ENCODE peak calls at places on chromosomes 6 and 20, in nine cellular contexts. V is stomach, H is progenitor cell of endocrine pancreas, D is GM13977, S is GM23338, G is HepG2, M is bronchial epithelial cell, Y is GM20000, Z is tibial nerve. L is an unnamed sample.

GRCh38 chr6:157258878-157259277 is 64.4 kb downstream of the TMEM242 start:
- DNase-seq in V (no peak), H (no peak), D (no peak), S (no peak), G (no peak), M (no peak), Y (no peak), Z (no peak), L (no peak)

GRCh38 chr6:126199482-126199881 is 140.4 kb upstream of the CENPW start:
- DNase-seq in V (no peak), H (no peak), D (no peak), S (no peak), G (no peak), M (no peak), Y (no peak), Z (no peak), L (no peak)

GRCh38 chr6:22442826-22443225 is 126.5 kb upstream of the HDGFL1 start:
- DNase-seq in V (no peak), H (no peak), D (no peak), S (no peak), G (no peak), M (peak; percentile 93), Y (no peak), Z (no peak), L (no peak)

GRCh38 chr6:72855471-72855870 is 233.6 kb downstream of the KCNQ5 start:
- DNase-seq in V (no peak), H (no peak), D (no peak), S (no peak), G (no peak), M (no peak), Y (no peak), Z (no peak), L (no peak)

GRCh38 chr6:34455831-34456230 is 10.0 kb upstream of the PACSIN1 start:
- DNase-seq in V (no peak), H (no peak), D (no peak), S (no peak), G (no peak), M (no peak), Y (no peak), Z (no peak), L (no peak)

GRCh38 chr6:138609801-138610430 is 110.6 kb upstream of the NHSL1 start:
- DNase-seq in V (no peak), H (no peak), D (no peak), S (no peak), G (peak; percentile 64), M (no peak), Y (no peak), Z (no peak), L (no peak)

GRCh38 chr6:169221264-169221663 is 32.4 kb downstream of the THBS2 start:
- DNase-seq in V (no peak), H (no peak), D (no peak), S (peak; percentile 22), G (no peak), M (no peak), Y (no peak), Z (no peak), L (no peak)

GRCh38 chr6:163951990-163952389 is 537.5 kb downstream of the QKI start:
- DNase-seq in V (no peak), H (no peak), D (no peak), S (no peak), G (no peak), M (no peak), Y (no peak), Z (no peak), L (no peak)

GRCh38 chr6:89950879-89951391 is 56.7 kb downstream of the GJA10 start:
- DNase-seq in V (no peak), H (no peak), D (no peak), S (no peak), G (no peak), M (peak; percentile 70), Y (no peak), Z (no peak), L (no peak)

GRCh38 chr20:17617212-17617867 is 47.5 kb downstream of the DSTN start:
- DNase-seq in V (peak; percentile 65), H (peak; percentile 57), D (peak; percentile 72), S (peak; percentile 86), G (peak; percentile 42), M (no peak), Y (peak; percentile 76), Z (no peak), L (peak; percentile 20)

GRCh38 chr6:149450679-149451360 is 34.0 kb downstream of the ZC3H12D start:
- DNase-seq in V (peak; percentile 50), H (no peak), D (no peak), S (peak; percentile 54), G (no peak), M (no peak), Y (no peak), Z (no peak), L (no peak)

GRCh38 chr20:46683939-46684750 is 5.1 kb downstream of the TP53RK start:
- DNase-seq in V (peak; percentile 67), H (no peak), D (no peak), S (peak; percentile 92), G (no peak), M (peak; percentile 74), Y (no peak), Z (peak; percentile 27), L (no peak)

GRCh38 chr20:59721386-59721785 is 117.0 kb downstream of the PHACTR3 start:
- DNase-seq in V (no peak), H (no peak), D (no peak), S (no peak), G (no peak), M (no peak), Y (no peak), Z (no peak), L (no peak)

GRCh38 chr20:45392733-45393132 is 14.6 kb upstream of the TP53TG5 start:
- DNase-seq in V (no peak), H (no peak), D (no peak), S (peak; percentile 44), G (no peak), M (no peak), Y (no peak), Z (no peak), L (no peak)

GRCh38 chr6:14282326-14282725 is 164.8 kb downstream of the CD83 start:
- DNase-seq in V (no peak), H (no peak), D (no peak), S (no peak), G (no peak), M (no peak), Y (no peak), Z (no peak), L (no peak)

GRCh38 chr6:14284969-14285368 is 167.4 kb downstream of the CD83 start:
- DNase-seq in V (no peak), H (no peak), D (no peak), S (peak; percentile 19), G (no peak), M (no peak), Y (no peak), Z (no peak), L (no peak)

GRCh38 chr6:14282854-14283505 is 165.4 kb downstream of the CD83 start:
- DNase-seq in V (no peak), H (no peak), D (no peak), S (no peak), G (no peak), M (no peak), Y (no peak), Z (no peak), L (no peak)

GRCh38 chr6:14281831-14282230 is 164.3 kb downstream of the CD83 start:
- DNase-seq in V (no peak), H (no peak), D (no peak), S (no peak), G (no peak), M (no peak), Y (no peak), Z (no peak), L (no peak)

GRCh38 chr6:14283600-14284235 is 166.1 kb downstream of the CD83 start:
- DNase-seq in V (no peak), H (no peak), D (no peak), S (peak; percentile 41), G (no peak), M (no peak), Y (no peak), Z (no peak), L (no peak)
- TF ChIP-seq CTCF in V (no peak), H (peak; percentile 25), D (no peak), S (peak; percentile 57), G (peak; percentile 25), M (no peak), Y (no peak), Z (no peak), L (no peak)

DNA sequence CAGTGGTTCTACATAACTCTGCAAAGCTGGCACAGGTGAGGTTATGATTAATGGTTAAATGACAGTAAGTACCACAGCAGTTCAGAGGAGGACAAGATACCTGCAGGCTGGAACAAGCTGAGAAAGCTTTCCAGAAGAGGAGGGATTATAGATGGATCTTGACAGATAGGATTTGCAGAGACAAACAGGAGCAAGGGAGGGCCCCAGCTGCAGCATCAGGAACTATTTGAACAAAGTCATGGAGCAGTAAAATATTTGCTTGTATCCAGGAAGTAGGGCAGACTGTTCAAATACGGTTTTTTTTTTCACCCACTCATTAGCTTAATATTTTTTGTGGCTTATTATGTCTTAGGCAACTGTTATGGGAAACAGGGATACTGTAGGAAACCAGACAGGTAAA is 144.4 kb upstream of the MAN1A1 start:
- DNase-seq in V (no peak), H (no peak), D (no peak), S (no peak), G (peak; percentile 50), M (peak; percentile 68), Y (no peak), Z (no peak), L (no peak)
- TF ChIP-seq CTCF in V (no peak), H (no peak), D (no peak), S (no peak), G (no peak), M (no peak), Y (no peak), Z (no peak), L (no peak)

GRCh38 chr6:121849477-121849876 is 414.0 kb downstream of the GJA1 start:
- DNase-seq in V (peak; percentile 29), H (peak; percentile 46), D (peak; percentile 30), S (peak; percentile 97), G (peak; percentile 67), M (peak; percentile 64), Y (peak; percentile 59), Z (peak; percentile 30), L (no peak)
- TF ChIP-seq CTCF in V (peak; percentile 12), H (peak; percentile 85), D (peak; percentile 77), S (peak; percentile 94), G (peak; percentile 86), M (peak; percentile 75), Y (peak; percentile 75), Z (peak; percentile 42), L (no peak)

GRCh38 chr6:31827286-31828079 is at the start of gene HSPA1B:
- DNase-seq in V (peak; percentile 100), H (peak; percentile 94), D (peak; percentile 93), S (peak; percentile 100), G (peak; percentile 100), M (peak; percentile 99), Y (peak; percentile 89), Z (peak; percentile 99), L (peak; percentile 70)

GRCh38 chr6:31826793-31827285 is 699 bp upstream of the HSPA1B start:
- DNase-seq in V (peak; percentile 91), H (no peak), D (peak; percentile 63), S (peak; percentile 83), G (no peak), M (no peak), Y (no peak), Z (peak; percentile 84), L (no peak)

GRCh38 chr6:31831350-31832215 is 4.0 kb downstream of the HSPA1B start:
- DNase-seq in V (no peak), H (no peak), D (no peak), S (no peak), G (no peak), M (no peak), Y (no peak), Z (no peak), L (no peak)

GRCh38 chr6:31825553-31825952 is 2.0 kb upstream of the HSPA1B start:
- DNase-seq in V (no peak), H (no peak), D (no peak), S (peak; percentile 41), G (no peak), M (no peak), Y (no peak), Z (no peak), L (no peak)

GRCh38 chr6:31829633-31830492 is 2.3 kb downstream of the HSPA1B start:
- DNase-seq in V (no peak), H (no peak), D (no peak), S (peak; percentile 61), G (no peak), M (peak; percentile 65), Y (no peak), Z (no peak), L (no peak)
- TF ChIP-seq CTCF in V (peak; percentile 56), H (peak; percentile 62), D (peak; percentile 30), S (peak; percentile 52), G (peak; percentile 63), M (peak; percentile 10), Y (no peak), Z (peak; percentile 18), L (no peak)

L was measured in activated B cell treated with CpG ODN at 0.5 μM for 24 hours.